ENCODE peak calls at places on chromosome 18, in seven cellular contexts. W, R, V, O, P, D and K are unnamed samples.

GRCh38 chr18:40993363-40993762 is 961.7 kb upstream of the PIK3C3 start:
- DNase-seq in O (no peak), R (no peak), V (no peak), W (no peak), P (no peak), D (no peak), K (no peak)

GRCh38 chr18:37456395-37456794 is 109.2 kb downstream of the CELF4 start:
- DNase-seq in P (no peak), O (no peak), D (no peak), V (no peak), R (no peak), W (no peak), K (no peak)

GRCh38 chr18:12694032-12694431 is 8.5 kb downstream of the CEP76 start:
- DNase-seq in W (no peak), P (no peak), R (no peak), O (no peak), V (no peak), D (no peak), K (no peak)

GRCh38 chr18:9913151-9913525 is 678 bp upstream of the VAPA start:
- DNase-seq in W (no peak), D (no peak), P (no peak), V (no peak), R (no peak), O (no peak), K (no peak)

GRCh38 chr18:23722646-23723045 is 33.4 kb downstream of the LAMA3 start:
- DNase-seq in W (no peak), D (no peak), O (no peak), R (peak), V (peak), P (no peak), K (no peak)

GRCh38 chr18:67218556-67218955 is 298.0 kb downstream of the DSEL start:
- DNase-seq in R (no peak), O (no peak), W (no peak), D (no peak), P (no peak), V (no peak), K (no peak)

GRCh38 chr18:59665057-59666007 is 31.9 kb downstream of the CCBE1 start:
- DNase-seq in W (no peak), R (peak), O (no peak), V (peak), D (no peak), P (no peak), K (peak)

GRCh38 chr18:12993439-12993838 is 2.3 kb downstream of the CEP192 start:
- DNase-seq in V (no peak), W (no peak), P (no peak), R (no peak), D (no peak), O (no peak), K (no peak)

GRCh38 chr18:2657043-2657512 is 1.6 kb downstream of the SMCHD1 start:
- DNase-seq in D (no peak), P (no peak), W (no peak), R (no peak), V (peak), O (no peak), K (peak)

GRCh38 chr18:30591462-30591861 is 451.1 kb downstream of the DSC3 start:
- DNase-seq in R (no peak), D (no peak), V (no peak), P (no peak), W (no peak), O (no peak), K (no peak)

GRCh38 chr18:28189400-28190239 is 12.7 kb upstream of the CDH2 start:
- DNase-seq in P (no peak), W (no peak), R (peak), O (peak), V (peak), D (peak), K (peak)

GRCh38 chr18:47100214-47100831 is 50.0 kb downstream of the HDHD2 start:
- DNase-seq in P (peak), W (no peak), D (peak), R (peak), O (peak), V (peak), K (peak)

GRCh38 chr18:5669585-5669984 is 125.8 kb upstream of the EPB41L3 start:
- DNase-seq in W (no peak), V (no peak), D (no peak), R (no peak), P (no peak), O (no peak), K (no peak)

GRCh38 chr18:33665630-33666029 is 87.6 kb downstream of the ASXL3 start:
- DNase-seq in P (no peak), V (no peak), O (no peak), W (no peak), D (no peak), R (no peak), K (no peak)
- TF ChIP-seq CTCF in P (no peak), V (no peak), O (no peak), W (no peak), D (no peak), R (no peak), K (no peak)

GRCh38 chr18:48640566-48641270 is 101.9 kb downstream of the CTIF start:
- DNase-seq in V (no peak), R (peak), O (no peak), D (no peak), W (no peak), P (no peak), K (no peak)

GRCh38 chr18:48641981-48642380 is 103.2 kb downstream of the CTIF start:
- DNase-seq in D (no peak), W (no peak), O (no peak), P (no peak), R (peak), V (no peak), K (no peak)

GRCh38 chr18:48638451-48638850 is 99.6 kb downstream of the CTIF start:
- DNase-seq in P (no peak), W (no peak), V (no peak), D (no peak), O (no peak), R (no peak), K (no peak)

GRCh38 chr18:48638896-48639771 is 100.3 kb downstream of the CTIF start:
- DNase-seq in V (no peak), R (no peak), O (no peak), W (no peak), D (no peak), P (no peak), K (no peak)

GRCh38 chr18:48639772-48640432 is 101.1 kb downstream of the CTIF start:
- DNase-seq in O (no peak), R (no peak), V (no peak), W (no peak), P (no peak), D (no peak), K (no peak)
- TF ChIP-seq CTCF in O (peak), R (peak), V (peak), W (no peak), P (no peak), D (peak), K (peak)

GRCh38 chr18:11040823-11041712 is 108.3 kb downstream of the PIEZO2 start:
- DNase-seq in O (peak), D (peak), P (no peak), V (peak), R (peak), W (no peak), K (peak)
- TF ChIP-seq CTCF in O (peak), D (peak), P (no peak), V (peak), R (peak), W (peak), K (peak)

GRCh38 chr18:74806073-74806472 is 208.4 kb downstream of the ZNF407 start:
- DNase-seq in V (no peak), R (no peak), O (no peak), P (no peak), D (no peak), W (no peak), K (no peak)

GRCh38 chr18:74804677-74805076 is 207.0 kb downstream of the ZNF407 start:
- DNase-seq in W (no peak), R (no peak), P (no peak), V (no peak), O (no peak), D (no peak), K (no peak)

GRCh38 chr18:74806700-74807416 is 209.2 kb downstream of the ZNF407 start:
- DNase-seq in V (peak), D (peak), P (no peak), O (no peak), W (no peak), R (peak), K (peak)

GRCh38 chr18:74803117-74803516 is 205.4 kb downstream of the ZNF407 start:
- DNase-seq in R (no peak), D (no peak), P (no peak), O (no peak), V (no peak), W (no peak), K (no peak)

DNA sequence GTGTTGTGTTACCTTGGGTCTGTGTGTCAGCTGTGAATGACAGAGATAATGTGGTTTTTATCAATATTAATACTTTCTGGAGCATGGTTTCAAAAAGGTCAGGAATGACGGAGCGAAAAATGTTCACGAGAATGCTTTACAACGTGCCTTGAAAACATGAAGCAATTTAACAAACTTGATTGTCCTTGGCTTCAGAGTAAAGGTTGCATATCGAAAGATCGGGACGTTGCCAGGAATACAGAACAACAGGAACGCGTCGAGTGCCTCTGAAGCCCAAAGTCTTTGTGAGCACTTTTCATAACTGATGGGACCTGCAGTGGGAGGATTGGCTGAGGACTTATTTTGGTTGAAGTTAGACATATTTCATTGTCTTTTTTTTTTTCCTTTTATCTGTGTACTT is 206.1 kb downstream of the ZNF407 start:
- DNase-seq in V (peak), W (no peak), D (no peak), P (no peak), R (no peak), O (no peak), K (no peak)
- TF ChIP-seq CTCF in V (no peak), W (no peak), D (no peak), P (no peak), R (no peak), O (no peak), K (no peak)